ENCODE peak calls at places on chromosomes 2 and 18, in four cellular contexts. T, L, A and E are unnamed samples. For H3K4me1, the result is how much of the 10 kb centered on the place peaks cover.

GRCh38 chr2:227052879-227053278 is 111.1 kb downstream of the COL4A4 start:
- DNase-seq in A (no peak), T (no peak), L (no peak), E (no peak)

GRCh38 chr2:27223416-27223815 is 6.2 kb downstream of the CAD start:
- DNase-seq in T (no peak), L (no peak), A (no peak), E (no peak)

GRCh38 chr2:36819090-36819711 is 122.7 kb downstream of the VIT start:
- DNase-seq in T (no peak), A (no peak), L (peak), E (peak)

GRCh38 chr2:40957508-40957907 is 505.6 kb upstream of the SLC8A1 start:
- DNase-seq in L (no peak), T (no peak), A (no peak), E (no peak)

GRCh38 chr2:233417282-233417681 is 63.0 kb downstream of the DGKD start:
- DNase-seq in L (no peak), A (no peak), T (no peak), E (no peak)

GRCh38 chr18:71105994-71106546 is 817.2 kb downstream of the SOCS6 start:
- DNase-seq in A (no peak), T (no peak), L (no peak), E (no peak)

GRCh38 chr2:210626849-210627248 is 70.5 kb downstream of the CPS1 start:
- DNase-seq in T (no peak), L (no peak), A (no peak), E (no peak)

GRCh38 chr2:236977999-236978398 is 107.7 kb upstream of the COPS8 start:
- DNase-seq in T (no peak), L (no peak), A (no peak), E (no peak)

GRCh38 chr2:28528206-28528605 is 32.3 kb downstream of the PLB1 start:
- DNase-seq in A (peak), L (no peak), T (no peak), E (no peak)

GRCh38 chr2:137865954-137866540 is 98.2 kb upstream of the HNMT start:
- DNase-seq in T (no peak), L (peak), A (no peak), E (peak)

GRCh38 chr2:118310016-118310877 is 222.0 kb downstream of the INSIG2 start:
- DNase-seq in T (no peak), A (peak), L (peak), E (peak)

GRCh38 chr2:237573721-237574415 is 7.5 kb downstream of the PRLH start:
- DNase-seq in L (no peak), A (no peak), T (no peak), E (no peak)

GRCh38 chr2:224837558-224837957 is 121.4 kb upstream of the CCDC195 start:
- DNase-seq in A (no peak), L (no peak), T (no peak), E (no peak)

GRCh38 chr2:109134741-109135571 is 6.0 kb downstream of the SH3RF3 start:
- DNase-seq in A (no peak), T (no peak), L (no peak), E (no peak)

GRCh38 chr18:9712130-9712577 is 4.1 kb downstream of the RAB31 start:
- DNase-seq in L (no peak), A (no peak), T (no peak), E (no peak)

GRCh38 chr2:41781082-41781481 is 266.7 kb upstream of the PKDCC start:
- DNase-seq in T (no peak), A (no peak), L (no peak), E (no peak)

GRCh38 chr2:88320374-88320773 is 132.1 kb downstream of the FOXI3 start:
- DNase-seq in A (no peak), L (no peak), T (no peak), E (no peak)

GRCh38 chr2:206798009-206798408 is 32.6 kb downstream of the FASTKD2 start:
- DNase-seq in L (no peak), T (no peak), A (no peak), E (no peak)

GRCh38 chr2:187407407-187408084 is 40.5 kb downstream of the CALCRL start:
- DNase-seq in A (no peak), T (no peak), L (no peak), E (no peak)

GRCh38 chr18:79200546-79201268 is 131.5 kb downstream of the ATP9B start:
- DNase-seq in A (no peak), T (peak), L (peak), E (peak)

GRCh38 chr2:138023298-138023697 is 59.0 kb downstream of the HNMT start:
- DNase-seq in A (no peak), L (no peak), T (no peak), E (no peak)

GRCh38 chr18:54828986-54829385 is 709 bp downstream of the RAB27B start:
- DNase-seq in A (no peak), T (no peak), L (no peak), E (no peak)

GRCh38 chr2:42809876-42810125 is 17.4 kb upstream of the HAAO start:
- DNase-seq in L (peak), T (peak), A (peak), E (peak)

GRCh38 chr2:85786865-85787264 is 33.1 kb downstream of the ATOH8 start:
- DNase-seq in T (no peak), A (no peak), L (no peak), E (no peak)

GRCh38 chr2:11065833-11066232 is 89.4 kb upstream of the SLC66A3 start:
- DNase-seq in L (no peak), T (no peak), A (no peak), E (peak)

GRCh38 chr18:52190195-52190594 is 149.8 kb upstream of the DCC start:
- DNase-seq in A (no peak), L (no peak), T (no peak), E (no peak)

DNA sequence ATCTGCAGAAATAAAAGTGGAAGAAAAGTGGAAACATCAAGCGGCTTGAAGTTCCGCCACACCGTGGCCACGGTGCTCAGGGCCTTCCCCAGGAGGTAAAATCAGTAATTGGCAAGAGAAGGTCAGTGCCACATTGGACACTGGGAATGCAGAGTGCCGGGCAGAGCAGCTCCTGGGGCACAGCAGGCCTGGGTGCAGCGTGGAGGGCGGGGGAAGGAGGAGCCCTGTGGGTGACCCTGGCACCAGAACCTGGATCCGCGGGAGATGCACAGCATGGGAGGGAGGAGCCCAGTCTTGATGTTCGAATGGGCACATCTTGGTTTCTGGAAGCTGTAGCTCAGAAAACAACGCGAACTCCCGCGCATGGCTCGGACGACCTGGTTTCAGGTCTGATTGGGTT is 630.2 kb downstream of the GALR1 start:
- DNase-seq in L (no peak), A (no peak), T (no peak), E (no peak)
- H3K4me1 ChIP-seq in L (under half), A (under half), T (under half), E (under half)

GRCh38 chr2:155223781-155224406 is 525.4 kb downstream of the KCNJ3 start:
- DNase-seq in A (no peak), T (no peak), L (peak), E (no peak)
- TF ChIP-seq CTCF in A (peak), T (peak), L (peak), E (no peak)

GRCh38 chr18:76491436-76491800 is 3.6 kb downstream of the ZNF516 start:
- DNase-seq in L (peak), T (no peak), A (peak), E (peak)

GRCh38 chr18:76491801-76492668 is 3.0 kb downstream of the ZNF516 start:
- DNase-seq in L (peak), T (no peak), A (peak), E (peak)

GRCh38 chr18:76489081-76489480 is 6.0 kb downstream of the ZNF516 start:
- DNase-seq in T (no peak), L (no peak), A (no peak), E (no peak)

GRCh38 chr18:76490040-76490439 is 5.0 kb downstream of the ZNF516 start:
- DNase-seq in L (no peak), A (no peak), T (no peak), E (no peak)

GRCh38 chr18:76490701-76491171 is 4.3 kb downstream of the ZNF516 start:
- DNase-seq in A (peak), L (peak), T (no peak), E (peak)
- H3K4me1 ChIP-seq in A (under half), L (under half), T (under half), E (under half)

DNA sequence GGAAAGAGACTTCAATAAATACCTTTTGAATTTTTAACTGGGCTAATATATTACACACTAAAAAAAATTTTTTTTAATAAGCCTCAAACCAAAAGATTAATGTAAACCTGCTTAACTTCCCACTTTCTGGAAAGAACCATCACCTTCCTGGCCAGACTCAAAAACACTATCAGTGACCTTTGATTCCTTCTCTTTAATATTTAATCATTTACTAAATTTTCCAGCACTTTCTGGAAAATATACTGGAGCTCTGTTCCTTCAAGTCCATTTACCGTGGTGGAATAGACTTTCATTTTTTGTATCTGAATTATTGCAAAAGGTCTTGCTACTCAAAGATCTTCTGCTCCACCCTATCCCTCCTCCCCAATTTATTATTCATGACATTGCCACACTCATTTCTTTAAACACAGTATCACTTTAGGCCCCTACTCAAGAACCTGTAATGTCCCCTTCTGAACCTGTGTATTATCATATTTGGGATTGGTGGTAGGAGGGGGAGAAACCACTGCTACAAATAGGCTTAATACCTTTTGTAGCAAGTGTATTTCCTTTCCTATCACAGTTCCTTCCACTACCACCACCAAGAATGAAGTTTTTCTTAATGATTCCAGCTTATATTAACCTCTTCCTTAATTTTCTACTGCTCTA is 7.4 kb downstream of the PPP4R3B start:
- DNase-seq in L (no peak), T (no peak), A (no peak), E (no peak)
- TF ChIP-seq CTCF in L (no peak), T (no peak), A (no peak), E (no peak)

DNA sequence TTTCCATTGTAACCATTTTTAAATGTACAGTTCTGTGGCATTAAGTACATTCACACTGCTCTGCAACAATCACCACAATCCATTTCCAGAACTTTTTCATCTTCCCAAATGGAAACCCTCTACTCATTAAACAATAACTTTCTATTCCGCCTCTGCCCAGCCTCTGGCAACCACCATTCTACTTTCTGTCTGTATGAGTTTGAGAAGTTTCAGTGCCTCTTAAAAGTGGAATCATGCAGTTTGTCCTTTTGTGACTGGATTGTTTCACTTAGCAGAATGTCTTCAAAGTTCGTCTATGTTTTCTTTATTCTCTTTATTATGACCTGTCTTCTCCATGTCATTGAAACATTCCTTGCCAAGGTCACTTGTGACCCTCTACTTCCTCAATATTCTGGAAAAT is 22.0 kb upstream of the PELI1 start:
- DNase-seq in A (no peak), L (no peak), T (no peak), E (no peak)
- H3K4me1 ChIP-seq in A (under half), L (under half), T (under half), E (under half)

DNA sequence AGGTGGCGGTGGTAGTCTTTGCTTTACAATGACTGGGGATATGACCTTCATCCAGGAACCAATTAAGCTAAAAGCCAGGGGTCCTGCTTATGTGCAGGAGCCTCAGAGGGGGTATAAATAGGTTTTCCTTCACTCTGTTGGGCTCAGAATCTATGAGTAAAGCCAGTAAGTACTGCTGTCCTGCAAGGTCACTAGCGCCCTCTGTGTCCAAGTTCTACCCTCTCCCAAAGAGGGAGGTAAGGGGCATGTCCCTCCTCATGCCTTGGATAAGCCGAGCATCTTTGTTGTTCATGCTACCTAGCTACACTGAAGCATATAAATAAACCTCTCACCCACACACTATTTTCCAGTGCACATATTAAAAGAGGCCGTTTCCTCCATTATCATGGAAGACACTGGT is 79.4 kb downstream of the SPRED2 start:
- DNase-seq in A (no peak), T (no peak), L (peak), E (no peak)
- TF ChIP-seq CTCF in A (no peak), T (peak), L (peak), E (no peak)

GRCh38 chr2:241006412-241006811 is 8.0 kb downstream of the SNED1 start:
- DNase-seq in A (no peak), L (no peak), T (no peak), E (no peak)
- H3K4me1 ChIP-seq in A (under half), L (under half), T (under half), E (under half)

DNA sequence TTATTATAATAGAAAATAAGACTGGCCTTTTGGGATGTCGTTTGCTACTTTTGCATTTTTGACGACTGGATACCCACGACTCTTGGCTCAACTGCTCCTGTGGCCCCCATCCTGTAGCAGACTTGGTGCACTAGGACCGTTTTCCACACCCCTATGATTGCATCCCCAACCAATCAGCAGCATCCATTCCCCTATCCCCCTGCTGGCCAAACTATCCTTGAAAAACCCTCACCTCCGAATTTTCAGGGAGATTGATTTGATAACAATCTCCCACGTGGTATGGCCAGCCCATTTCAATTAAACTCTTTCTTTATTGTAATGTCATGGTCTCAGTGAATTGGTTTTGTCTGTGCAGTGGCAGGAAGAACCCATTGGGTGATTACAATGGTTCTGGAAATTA is 37.9 kb upstream of the TTR start:
- DNase-seq in T (no peak), A (no peak), L (peak), E (no peak)
- TF ChIP-seq CTCF in T (peak), A (no peak), L (peak), E (no peak)